ENCODE peak calls at places on chromosome 4, in eight cellular contexts. One of them, this sample, is unnamed.

GRCh38 chr4:183411291-183411861 is 33.1 kb upstream of the CDKN2AIP start:
- DNase-seq in neural progenitor cell: no peak
- DNase-seq in HCT116: no peak
- DNase-seq in PC-3: peak; percentile 42
- DNase-seq in MM.1S: no peak
- DNase-seq in GM23248: no peak
- DNase-seq in GM23338: no peak
- DNase-seq in hepatocyte: no peak
- DNase-seq in this sample: peak; percentile 60

GRCh38 chr4:111267786-111268185 is 644.9 kb upstream of the PITX2 start:
- DNase-seq in neural progenitor cell: no peak
- DNase-seq in HCT116: no peak
- DNase-seq in PC-3: no peak
- DNase-seq in MM.1S: no peak
- DNase-seq in GM23248: no peak
- DNase-seq in GM23338: no peak
- DNase-seq in hepatocyte: no peak
- DNase-seq in this sample: no peak

GRCh38 chr4:20428410-20429160 is 176.9 kb downstream of the SLIT2 start:
- DNase-seq in neural progenitor cell: peak; percentile 3
- DNase-seq in HCT116: no peak
- DNase-seq in PC-3: peak; percentile 23
- DNase-seq in MM.1S: no peak
- DNase-seq in GM23248: peak; percentile 51
- DNase-seq in GM23338: peak; percentile 45
- DNase-seq in hepatocyte: no peak
- DNase-seq in this sample: peak; percentile 16

GRCh38 chr4:114599231-114600065 is 841 bp downstream of the UGT8 start:
- DNase-seq in neural progenitor cell: peak; percentile 54
- DNase-seq in HCT116: peak; percentile 15
- DNase-seq in PC-3: no peak
- DNase-seq in MM.1S: no peak
- DNase-seq in GM23248: peak; percentile 8
- DNase-seq in GM23338: peak; percentile 78
- DNase-seq in hepatocyte: peak; percentile 49
- DNase-seq in this sample: peak; percentile 51

GRCh38 chr4:113849771-113850170 is 88.2 kb upstream of the CAMK2D start:
- DNase-seq in neural progenitor cell: no peak
- DNase-seq in HCT116: no peak
- DNase-seq in PC-3: no peak
- DNase-seq in MM.1S: no peak
- DNase-seq in GM23248: peak; percentile 17
- DNase-seq in GM23338: no peak
- DNase-seq in hepatocyte: no peak
- DNase-seq in this sample: no peak

GRCh38 chr4:158259955-158260575 is 49.8 kb downstream of the TMEM144 start:
- DNase-seq in neural progenitor cell: peak; percentile 40
- DNase-seq in HCT116: peak; percentile 13
- DNase-seq in PC-3: peak; percentile 70
- DNase-seq in MM.1S: peak; percentile 25
- DNase-seq in GM23248: peak; percentile 41
- DNase-seq in GM23338: peak; percentile 67
- DNase-seq in hepatocyte: peak; percentile 40
- DNase-seq in this sample: peak; percentile 29

GRCh38 chr4:10006236-10006603 is 15.1 kb downstream of the SLC2A9 start:
- DNase-seq in neural progenitor cell: no peak
- DNase-seq in HCT116: no peak
- DNase-seq in PC-3: peak; percentile 89
- DNase-seq in MM.1S: no peak
- DNase-seq in GM23248: peak; percentile 84
- DNase-seq in GM23338: no peak
- DNase-seq in hepatocyte: peak; percentile 48
- DNase-seq in this sample: peak; percentile 12

GRCh38 chr4:154425514-154425913 is 66.1 kb downstream of the DCHS2 start:
- DNase-seq in neural progenitor cell: no peak
- DNase-seq in HCT116: no peak
- DNase-seq in PC-3: no peak
- DNase-seq in MM.1S: no peak
- DNase-seq in GM23248: no peak
- DNase-seq in GM23338: no peak
- DNase-seq in hepatocyte: no peak
- DNase-seq in this sample: no peak

GRCh38 chr4:172838108-172838507 is 330.5 kb upstream of the GALNT7 start:
- DNase-seq in neural progenitor cell: peak; percentile 35
- DNase-seq in HCT116: no peak
- DNase-seq in PC-3: no peak
- DNase-seq in MM.1S: no peak
- DNase-seq in GM23248: no peak
- DNase-seq in GM23338: peak; percentile 23
- DNase-seq in hepatocyte: no peak
- DNase-seq in this sample: no peak

GRCh38 chr4:189069782-189070181 is 870.9 kb upstream of the FRG1 start:
- DNase-seq in neural progenitor cell: no peak
- DNase-seq in HCT116: no peak
- DNase-seq in PC-3: peak; percentile 30
- DNase-seq in MM.1S: no peak
- DNase-seq in GM23248: no peak
- DNase-seq in GM23338: no peak
- DNase-seq in hepatocyte: no peak
- DNase-seq in this sample: no peak

GRCh38 chr4:11297627-11298026 is 131.1 kb downstream of the HS3ST1 start:
- DNase-seq in neural progenitor cell: no peak
- DNase-seq in HCT116: no peak
- DNase-seq in PC-3: no peak
- DNase-seq in MM.1S: no peak
- DNase-seq in GM23248: no peak
- DNase-seq in GM23338: no peak
- DNase-seq in hepatocyte: no peak
- DNase-seq in this sample: no peak

GRCh38 chr4:3780347-3781171 is 14.4 kb downstream of the ADRA2C start:
- DNase-seq in neural progenitor cell: no peak
- DNase-seq in HCT116: no peak
- DNase-seq in PC-3: no peak
- DNase-seq in MM.1S: no peak
- DNase-seq in GM23248: no peak
- DNase-seq in GM23338: no peak
- DNase-seq in hepatocyte: peak; percentile 90
- DNase-seq in this sample: no peak

GRCh38 chr4:186190456-186191265 is 706 bp upstream of the CYP4V2 start:
- DNase-seq in neural progenitor cell: peak; percentile 57
- DNase-seq in HCT116: no peak
- DNase-seq in PC-3: no peak
- DNase-seq in MM.1S: peak; percentile 73
- DNase-seq in GM23248: peak; percentile 45
- DNase-seq in GM23338: peak; percentile 50
- DNase-seq in hepatocyte: peak; percentile 63
- DNase-seq in this sample: peak; percentile 71

GRCh38 chr4:127698789-127699200 is 31.4 kb upstream of the SLC25A31 start:
- DNase-seq in neural progenitor cell: no peak
- DNase-seq in HCT116: peak; percentile 81
- DNase-seq in PC-3: peak; percentile 87
- DNase-seq in MM.1S: no peak
- DNase-seq in GM23248: peak; percentile 75
- DNase-seq in GM23338: no peak
- DNase-seq in hepatocyte: no peak
- DNase-seq in this sample: no peak

GRCh38 chr4:182832352-182833120 is 84.7 kb downstream of the DCTD start:
- DNase-seq in neural progenitor cell: no peak
- DNase-seq in HCT116: no peak
- DNase-seq in PC-3: no peak
- DNase-seq in MM.1S: no peak
- DNase-seq in GM23248: peak; percentile 7
- DNase-seq in GM23338: no peak
- DNase-seq in hepatocyte: no peak
- DNase-seq in this sample: no peak

GRCh38 chr4:118989098-118990080 is 100.7 kb downstream of the SYNPO2 start:
- DNase-seq in neural progenitor cell: no peak
- DNase-seq in HCT116: no peak
- DNase-seq in PC-3: peak; percentile 94
- DNase-seq in MM.1S: no peak
- DNase-seq in GM23248: peak; percentile 96
- DNase-seq in GM23338: no peak
- DNase-seq in hepatocyte: no peak
- DNase-seq in this sample: no peak

GRCh38 chr4:105197777-105198176 is 51.1 kb downstream of the TET2 start:
- DNase-seq in neural progenitor cell: no peak
- DNase-seq in HCT116: no peak
- DNase-seq in PC-3: peak; percentile 63
- DNase-seq in MM.1S: no peak
- DNase-seq in GM23248: peak; percentile 56
- DNase-seq in GM23338: no peak
- DNase-seq in hepatocyte: no peak
- DNase-seq in this sample: no peak

GRCh38 chr4:11342401-11342800 is 86.3 kb downstream of the HS3ST1 start:
- DNase-seq in neural progenitor cell: no peak
- DNase-seq in HCT116: no peak
- DNase-seq in PC-3: no peak
- DNase-seq in MM.1S: no peak
- DNase-seq in GM23248: no peak
- DNase-seq in GM23338: no peak
- DNase-seq in hepatocyte: no peak
- DNase-seq in this sample: no peak

GRCh38 chr4:171846232-171846631 is 33.0 kb downstream of the GALNTL6 start:
- DNase-seq in neural progenitor cell: peak; percentile 83
- DNase-seq in HCT116: peak; percentile 42
- DNase-seq in PC-3: peak; percentile 43
- DNase-seq in MM.1S: peak; percentile 60
- DNase-seq in GM23248: peak; percentile 35
- DNase-seq in GM23338: peak; percentile 87
- DNase-seq in hepatocyte: peak; percentile 77
- DNase-seq in this sample: peak; percentile 14

GRCh38 chr4:52173470-52174055 is 122.5 kb downstream of the SPATA18 start:
- DNase-seq in neural progenitor cell: no peak
- DNase-seq in HCT116: no peak
- DNase-seq in PC-3: no peak
- DNase-seq in MM.1S: no peak
- DNase-seq in GM23248: peak; percentile 61
- DNase-seq in GM23338: no peak
- DNase-seq in hepatocyte: no peak
- DNase-seq in this sample: no peak

GRCh38 chr4:129140521-129140920 is 44.6 kb downstream of the C4orf33 start:
- DNase-seq in neural progenitor cell: no peak
- DNase-seq in HCT116: no peak
- DNase-seq in PC-3: peak; percentile 6
- DNase-seq in MM.1S: no peak
- DNase-seq in GM23248: no peak
- DNase-seq in GM23338: no peak
- DNase-seq in hepatocyte: no peak
- DNase-seq in this sample: no peak

GRCh38 chr4:110533590-110533910 is 57.6 kb downstream of the ENPEP start:
- DNase-seq in neural progenitor cell: no peak
- DNase-seq in HCT116: no peak
- DNase-seq in PC-3: no peak
- DNase-seq in MM.1S: no peak
- DNase-seq in GM23248: no peak
- DNase-seq in GM23338: no peak
- DNase-seq in hepatocyte: no peak
- DNase-seq in this sample: no peak

GRCh38 chr4:97582890-97583289 is 560.4 kb downstream of the STPG2 start:
- DNase-seq in neural progenitor cell: no peak
- DNase-seq in HCT116: no peak
- DNase-seq in PC-3: peak; percentile 15
- DNase-seq in MM.1S: no peak
- DNase-seq in GM23248: no peak
- DNase-seq in GM23338: no peak
- DNase-seq in hepatocyte: no peak
- DNase-seq in this sample: no peak

DNA sequence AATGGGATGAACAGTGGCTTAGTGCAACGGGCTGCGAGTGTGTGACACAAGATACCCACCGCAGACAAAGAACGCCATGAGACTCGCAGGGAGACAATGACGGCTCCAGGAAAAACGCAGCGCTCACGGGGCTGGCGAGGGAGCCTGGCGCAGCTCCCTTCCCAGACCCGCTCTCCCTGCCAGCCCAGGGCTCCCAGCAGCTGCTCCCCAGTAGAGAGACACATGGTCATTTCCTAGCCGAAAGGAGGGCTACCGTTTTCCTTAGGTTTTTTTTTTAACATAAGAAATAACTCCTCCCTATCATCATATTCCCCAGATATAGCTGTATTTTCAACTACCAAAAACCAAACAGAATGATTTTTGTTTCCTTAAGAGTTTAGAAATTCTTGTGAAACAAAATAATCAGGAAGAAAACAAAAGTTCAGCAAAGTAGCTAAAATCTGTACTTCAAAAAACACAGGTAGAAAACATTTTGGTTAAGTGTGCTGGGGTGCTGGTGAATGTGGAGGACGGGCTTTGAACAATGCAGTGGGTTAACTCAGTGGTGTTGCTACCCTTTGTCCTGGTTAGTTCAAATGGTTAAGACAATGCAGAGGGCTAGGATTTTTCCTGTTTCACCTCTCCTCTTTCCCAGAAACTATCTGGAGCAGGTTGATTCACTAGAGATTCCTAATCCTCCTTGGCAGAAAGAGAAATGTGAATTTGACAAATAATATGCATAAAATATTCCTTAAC is 149.2 kb downstream of the MAML3 start:
- DNase-seq in neural progenitor cell: peak; percentile 92
- DNase-seq in HCT116: no peak
- DNase-seq in PC-3: peak; percentile 48
- DNase-seq in MM.1S: no peak
- DNase-seq in GM23248: peak; percentile 86
- DNase-seq in GM23338: peak; percentile 73
- DNase-seq in hepatocyte: peak; percentile 48
- DNase-seq in this sample: no peak
- TF ChIP-seq EZH2phosphoT487 in neural progenitor cell: no peak
- TF ChIP-seq EZH2phosphoT487 in HCT116: no peak
- TF ChIP-seq EZH2phosphoT487 in PC-3: no peak
- TF ChIP-seq EZH2phosphoT487 in MM.1S: no peak
- TF ChIP-seq EZH2phosphoT487 in GM23248: no peak
- TF ChIP-seq EZH2phosphoT487 in GM23338: no peak
- TF ChIP-seq EZH2phosphoT487 in hepatocyte: no peak
- TF ChIP-seq EZH2phosphoT487 in this sample: no peak

GRCh38 chr4:94500696-94501095 is 49.0 kb downstream of the PDLIM5 start:
- DNase-seq in neural progenitor cell: no peak
- DNase-seq in HCT116: no peak
- DNase-seq in PC-3: no peak
- DNase-seq in MM.1S: no peak
- DNase-seq in GM23248: no peak
- DNase-seq in GM23338: no peak
- DNase-seq in hepatocyte: no peak
- DNase-seq in this sample: no peak
- H3K4me1 ChIP-seq in neural progenitor cell: peaks cover 4% of the 10 kb centered on the region
- H3K4me1 ChIP-seq in HCT116: peaks cover 2% of the 10 kb centered on the region
- H3K4me1 ChIP-seq in PC-3: no peaks in the 10 kb centered on the region
- H3K4me1 ChIP-seq in MM.1S: no peaks in the 10 kb centered on the region
- H3K4me1 ChIP-seq in GM23248: peaks cover 5% of the 10 kb centered on the region
- H3K4me1 ChIP-seq in GM23338: no peaks in the 10 kb centered on the region
- H3K4me1 ChIP-seq in hepatocyte: no peaks in the 10 kb centered on the region
- H3K4me1 ChIP-seq in this sample: no peaks in the 10 kb centered on the region

GRCh38 chr4:78922207-78922606 is 17.0 kb downstream of the PAQR3 start:
- DNase-seq in neural progenitor cell: peak; percentile 19
- DNase-seq in HCT116: no peak
- DNase-seq in PC-3: no peak
- DNase-seq in MM.1S: no peak
- DNase-seq in GM23248: peak; percentile 70
- DNase-seq in GM23338: no peak
- DNase-seq in hepatocyte: no peak
- DNase-seq in this sample: no peak
- H3K36me3 ChIP-seq in neural progenitor cell: no peaks in the 10 kb centered on the region
- H3K36me3 ChIP-seq in HCT116: peaks cover 8% of the 10 kb centered on the region
- H3K36me3 ChIP-seq in PC-3: no peaks in the 10 kb centered on the region
- H3K36me3 ChIP-seq in MM.1S: no peaks in the 10 kb centered on the region
- H3K36me3 ChIP-seq in GM23248: peaks cover 7% of the 10 kb centered on the region
- H3K36me3 ChIP-seq in GM23338: peaks cover 4% of the 10 kb centered on the region
- H3K36me3 ChIP-seq in hepatocyte: no peaks in the 10 kb centered on the region
- H3K36me3 ChIP-seq in this sample: peaks cover 57% of the 10 kb centered on the region

GRCh38 chr4:7942019-7942556 is 2.4 kb upstream of the AFAP1 start:
- DNase-seq in neural progenitor cell: no peak
- DNase-seq in HCT116: no peak
- DNase-seq in PC-3: no peak
- DNase-seq in MM.1S: no peak
- DNase-seq in GM23248: no peak
- DNase-seq in GM23338: no peak
- DNase-seq in hepatocyte: no peak
- DNase-seq in this sample: no peak
- TF ChIP-seq EZH2phosphoT487 in neural progenitor cell: no peak
- TF ChIP-seq EZH2phosphoT487 in HCT116: no peak
- TF ChIP-seq EZH2phosphoT487 in PC-3: no peak
- TF ChIP-seq EZH2phosphoT487 in MM.1S: no peak
- TF ChIP-seq EZH2phosphoT487 in GM23248: no peak
- TF ChIP-seq EZH2phosphoT487 in GM23338: no peak
- TF ChIP-seq EZH2phosphoT487 in hepatocyte: no peak
- TF ChIP-seq EZH2phosphoT487 in this sample: no peak